ENCODE peak calls at places on chromosome 19, in eight cellular contexts. J is uterus, B is psoas muscle, V is suprapubic skin, K is aorta, C is OCI-LY7, E is Panc1, P is left ventricle myocardium inferior. H is an unnamed sample.

GRCh38 chr19:50818859-50819472 is 4.6 kb downstream of the KLK1 start:
- DNase-seq in J (no peak), B (no peak), V (no peak), K (no peak), C (peak; percentile 51), E (no peak), P (no peak), H (no peak)

GRCh38 chr19:33456845-33457220 is 64.8 kb downstream of the PEPD start:
- DNase-seq in J (no peak), B (no peak), V (no peak), K (peak; percentile 39), C (no peak), E (no peak), P (no peak), H (no peak)

GRCh38 chr19:10471909-10472308 is 31.2 kb downstream of the KEAP1 start:
- DNase-seq in J (no peak), B (no peak), V (no peak), K (no peak), C (peak; percentile 65), E (no peak), P (no peak), H (no peak)

GRCh38 chr19:13097331-13098258 is 5.1 kb downstream of the LYL1 start:
- DNase-seq in J (peak; percentile 61), B (peak; percentile 68), V (no peak), K (peak; percentile 88), C (no peak), E (no peak), P (no peak), H (no peak)

GRCh38 chr19:3073931-3074595 is 11.8 kb upstream of the TLE5 start:
- DNase-seq in J (peak; percentile 48), B (no peak), V (no peak), K (no peak), C (peak; percentile 42), E (no peak), P (no peak), H (no peak)

GRCh38 chr19:19817357-19817756 is 4.2 kb downstream of the ZNF506 start:
- DNase-seq in J (no peak), B (no peak), V (no peak), K (no peak), C (no peak), E (no peak), P (no peak), H (no peak)

GRCh38 chr19:6521718-6522646 is 8.8 kb upstream of the TNFSF9 start:
- DNase-seq in J (no peak), B (no peak), V (no peak), K (no peak), C (peak; percentile 91), E (no peak), P (no peak), H (peak; percentile 20)

GRCh38 chr19:58518261-58519086 is 1.1 kb downstream of the ZBTB45 start:
- DNase-seq in J (no peak), B (no peak), V (no peak), K (no peak), C (peak; percentile 19), E (no peak), P (no peak), H (peak; percentile 21)

GRCh38 chr19:33387351-33388230 is 14.1 kb downstream of the CEBPG start:
- DNase-seq in J (no peak), B (no peak), V (no peak), K (peak; percentile 70), C (no peak), E (no peak), P (peak; percentile 12), H (no peak)

GRCh38 chr19:42253245-42254082 is 1.5 kb downstream of the ERF start:
- DNase-seq in J (peak; percentile 71), B (peak; percentile 68), V (peak; percentile 88), K (peak; percentile 90), C (peak; percentile 62), E (no peak), P (peak; percentile 65), H (peak; percentile 73)

DNA sequence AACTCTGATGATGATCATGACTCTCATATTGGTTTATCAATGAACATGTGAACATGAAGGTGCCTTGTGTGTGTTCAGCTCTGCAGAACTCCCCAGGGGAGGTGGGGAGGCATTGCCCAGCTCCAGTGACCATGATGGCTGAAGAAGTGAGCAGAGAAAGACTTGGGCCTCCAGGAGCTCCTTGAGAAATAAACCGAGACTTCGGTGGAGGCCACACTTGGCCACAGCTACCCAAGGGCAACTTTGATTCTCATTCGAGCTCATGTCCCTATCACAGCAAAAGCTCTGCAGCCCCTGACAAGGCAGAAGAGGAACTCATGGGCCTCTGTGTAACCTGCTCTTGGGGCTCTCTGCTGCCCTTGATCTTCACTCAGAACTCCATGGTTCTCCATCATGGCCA is 44.1 kb upstream of the ZNF536 start:
- DNase-seq in J (no peak), B (no peak), V (no peak), K (no peak), C (no peak), E (no peak), P (no peak), H (no peak)
- H3K9me3 ChIP-seq in J (no peaks in the 10 kb centered on the region), B (no peaks in the 10 kb centered on the region), V (no peaks in the 10 kb centered on the region), K (no peaks in the 10 kb centered on the region), C (no peaks in the 10 kb centered on the region), E (no peaks in the 10 kb centered on the region), P (no peaks in the 10 kb centered on the region), H (no peaks in the 10 kb centered on the region)

GRCh38 chr19:53165691-53166091 is 6.8 kb upstream of the ZNF347 start:
- DNase-seq in J (no peak), B (no peak), V (no peak), K (no peak), C (no peak), E (no peak), P (no peak), H (no peak)
- H3K36me3 ChIP-seq in J (no peaks in the 10 kb centered on the region), B (no peaks in the 10 kb centered on the region), V (peaks cover 14% of the 10 kb centered on the region), K (peaks cover 7% of the 10 kb centered on the region), C (peaks cover 24% of the 10 kb centered on the region), E (no peaks in the 10 kb centered on the region), P (peaks cover 34% of the 10 kb centered on the region), H (no peaks in the 10 kb centered on the region)

DNA sequence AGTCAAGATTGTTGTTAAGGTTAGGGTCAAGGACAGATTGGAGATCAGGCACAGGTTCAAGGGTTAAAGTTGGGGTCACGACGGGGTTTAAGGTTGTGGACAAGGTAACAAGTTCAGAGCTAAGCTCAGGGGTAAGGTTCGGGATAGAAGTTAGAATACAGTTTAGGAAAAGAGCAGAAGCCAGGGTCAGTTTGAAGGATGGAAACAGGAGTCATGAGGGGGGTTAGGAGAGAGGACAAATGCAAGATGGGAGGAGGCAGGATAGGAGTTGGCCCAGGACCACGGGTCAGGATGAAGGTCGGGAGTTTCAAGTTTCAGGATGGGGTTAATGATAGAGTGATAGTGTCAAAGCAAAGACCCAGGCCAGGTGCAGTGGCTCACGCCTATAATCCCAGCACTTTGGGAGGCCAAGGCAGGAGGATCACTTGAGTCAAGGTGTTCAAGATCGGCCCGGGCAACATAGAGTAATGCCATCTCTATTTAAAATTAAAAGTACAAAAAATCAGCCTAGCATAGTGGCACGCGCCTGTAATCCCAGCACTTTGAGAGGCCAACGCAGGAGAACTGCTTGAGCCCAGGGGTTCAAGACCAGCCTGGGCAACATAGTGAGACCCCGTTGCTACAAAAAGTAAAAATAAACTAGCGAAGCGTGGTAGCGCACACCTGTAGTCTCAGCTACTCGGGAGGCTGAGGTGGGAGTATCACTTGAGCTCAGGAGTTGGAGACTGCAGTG is 7.7 kb downstream of the NPHS1 start:
- DNase-seq in J (no peak), B (no peak), V (no peak), K (no peak), C (no peak), E (no peak), P (no peak), H (no peak)
- H3K4me3 ChIP-seq in J (no peak overlapping the region), B (peak overlapping the region; percentile 33), V (peak overlapping the region; percentile 26), K (no peak overlapping the region), C (no peak overlapping the region), E (peak overlapping the region; percentile 46), P (peak overlapping the region; percentile 49), H (no peak overlapping the region)

DNA sequence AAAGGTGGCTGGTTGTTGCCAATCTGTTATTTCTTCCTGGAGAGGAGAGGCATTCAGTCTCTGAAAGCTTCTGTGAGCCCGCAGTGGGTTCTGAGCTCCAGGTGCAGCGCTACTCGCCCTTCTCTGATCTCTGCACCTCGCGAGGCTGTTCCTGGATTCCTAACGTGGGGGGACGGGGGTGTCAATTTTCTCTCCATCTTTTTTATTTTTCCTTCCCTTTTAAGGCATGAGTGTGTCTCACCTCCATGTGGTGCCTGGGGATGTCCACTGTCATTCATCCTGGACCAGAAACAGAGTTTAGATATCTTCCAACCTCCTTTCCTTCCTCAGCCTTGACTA is 626 bp downstream of the ZNF233 start:
- DNase-seq in J (no peak), B (no peak), V (no peak), K (no peak), C (no peak), E (no peak), P (no peak), H (no peak)
- H3K9me3 ChIP-seq in J (peaks cover 29% of the 10 kb centered on the region), B (peaks cover 69% of the 10 kb centered on the region), V (peaks cover 43% of the 10 kb centered on the region), K (peaks cover 18% of the 10 kb centered on the region), C (no peaks in the 10 kb centered on the region), E (no peaks in the 10 kb centered on the region), P (peaks cover 89% of the 10 kb centered on the region), H (peaks cover 23% of the 10 kb centered on the region)